ENCODE peak calls at places on chromosome 14, in four cellular contexts. T, D, A and I are unnamed samples.

GRCh38 chr14:105375635-105376057 is 22.7 kb upstream of the TEX22 start:
- DNase-seq in T (no peak), D (no peak), A (no peak), I (no peak)

GRCh38 chr14:55624913-55625312 is 44.9 kb downstream of the KTN1 start:
- DNase-seq in T (no peak), D (no peak), A (no peak), I (no peak)

GRCh38 chr14:45649051-45649450 is 396.0 kb upstream of the MIS18BP1 start:
- DNase-seq in T (no peak), D (no peak), A (peak; percentile 34), I (no peak)

GRCh38 chr14:35117112-35117511 is 4.7 kb downstream of the PPP2R3C start:
- DNase-seq in T (no peak), D (no peak), A (no peak), I (no peak)

GRCh38 chr14:60931206-60931605 is 49.7 kb downstream of the TRMT5 start:
- DNase-seq in T (no peak), D (peak; percentile 5), A (no peak), I (no peak)

GRCh38 chr14:22848391-22849164 is 12.2 kb downstream of the MMP14 start:
- DNase-seq in T (no peak), D (no peak), A (peak; percentile 55), I (no peak)

GRCh38 chr14:58626441-58626840 is 11.3 kb upstream of the DACT1 start:
- DNase-seq in T (no peak), D (no peak), A (no peak), I (no peak)

GRCh38 chr14:101395779-101396178 is 165.5 kb upstream of the DIO3 start:
- DNase-seq in T (no peak), D (no peak), A (no peak), I (no peak)

GRCh38 chr14:39435241-39435640 is 3.0 kb upstream of the FBXO33 start:
- DNase-seq in T (no peak), D (no peak), A (no peak), I (no peak)

GRCh38 chr14:64726585-64726890 is 22.3 kb downstream of the PLEKHG3 start:
- DNase-seq in T (peak; percentile 39), D (peak; percentile 84), A (peak; percentile 96), I (peak; percentile 67)

GRCh38 chr14:74509587-74510210 is 16.1 kb downstream of the ISCA2 start:
- DNase-seq in T (no peak), D (no peak), A (no peak), I (no peak)

GRCh38 chr14:69318241-69318640 is 58.3 kb downstream of the GALNT16 start:
- DNase-seq in T (no peak), D (no peak), A (no peak), I (no peak)

GRCh38 chr14:96417254-96417653 is 25.3 kb downstream of the AK7 start:
- DNase-seq in T (no peak), D (no peak), A (no peak), I (no peak)

GRCh38 chr14:21098134-21098891 is at the start of gene ZNF219:
- DNase-seq in T (peak; percentile 36), D (peak; percentile 69), A (peak; percentile 87), I (peak; percentile 43)

GRCh38 chr14:20184181-20184580 is 6.5 kb upstream of the OR11G2 start:
- DNase-seq in T (no peak), D (no peak), A (no peak), I (no peak)

GRCh38 chr14:90986510-90986909 is 73.9 kb downstream of the RPS6KA5 start:
- DNase-seq in T (no peak), D (no peak), A (peak; percentile 81), I (peak; percentile 54)

GRCh38 chr14:55731881-55732498 is 152.0 kb downstream of the KTN1 start:
- DNase-seq in T (peak; percentile 53), D (peak; percentile 29), A (peak; percentile 47), I (peak; percentile 6)

GRCh38 chr14:103562135-103562384 is 397 bp downstream of the BAG5 start:
- DNase-seq in T (no peak), D (no peak), A (no peak), I (no peak)

GRCh38 chr14:45698462-45699134 is 445.6 kb upstream of the MIS18BP1 start:
- DNase-seq in T (no peak), D (peak; percentile 74), A (peak; percentile 69), I (no peak)